ENCODE peak calls at places on chromosomes 6 and 20, in seven cellular contexts. J is WTC11, Z is endothelial cell, L is T-helper 1 cell, C is fibroblast of the aortic adventitia, K is RKO, E is COR-L47. G is an unnamed sample.

GRCh38 chr6:17845598-17845997 is 138.9 kb upstream of the NUP153 start:
- DNase-seq in C (no peak), J (no peak), E (no peak), K (no peak), Z (no peak), L (no peak), G (no peak)

GRCh38 chr6:16302721-16303552 is 64.5 kb downstream of the GMPR start:
- DNase-seq in Z (no peak), E (no peak), K (no peak), J (no peak), L (no peak), C (no peak), G (no peak)

GRCh38 chr6:148221580-148221979 is 121.1 kb upstream of the SASH1 start:
- DNase-seq in Z (no peak), J (no peak), L (no peak), C (no peak), E (no peak), K (no peak), G (no peak)

GRCh38 chr6:153231048-153231635 is 100.1 kb upstream of the RGS17 start:
- DNase-seq in J (peak), Z (peak), K (no peak), C (peak), L (no peak), E (peak), G (no peak)

GRCh38 chr20:38805958-38806854 is 709 bp downstream of the PPP1R16B start:
- DNase-seq in L (peak), C (no peak), J (peak), Z (peak), E (no peak), K (no peak), G (peak)

GRCh38 chr6:85418059-85418458 is 31.8 kb upstream of the NT5E start:
- DNase-seq in C (peak), Z (no peak), K (no peak), J (no peak), L (no peak), E (no peak), G (no peak)

GRCh38 chr6:124223596-124223995 is 419.9 kb downstream of the NKAIN2 start:
- DNase-seq in E (no peak), J (no peak), K (no peak), C (peak), L (no peak), Z (no peak), G (no peak)

GRCh38 chr6:148535976-148536375 is 193.3 kb downstream of the SASH1 start:
- DNase-seq in J (no peak), K (no peak), Z (no peak), L (no peak), E (no peak), C (peak), G (no peak)

GRCh38 chr6:129501401-129502051 is 208.5 kb downstream of the ARHGAP18 start:
- DNase-seq in L (no peak), C (peak), E (no peak), Z (no peak), K (peak), J (no peak), G (no peak)

GRCh38 chr6:29850011-29850553 is 22.5 kb downstream of the HLA-G start:
- DNase-seq in K (no peak), J (peak), L (no peak), E (no peak), Z (no peak), C (peak), G (no peak)

GRCh38 chr20:8757146-8757545 is 311.7 kb upstream of the PLCB4 start:
- DNase-seq in E (no peak), L (no peak), Z (no peak), J (no peak), C (peak), K (no peak), G (no peak)

GRCh38 chr6:136090929-136091328 is 159.2 kb downstream of the MTFR2 start:
- DNase-seq in E (no peak), K (no peak), J (no peak), Z (no peak), C (no peak), L (no peak), G (no peak)

GRCh38 chr6:44304282-44305199 is 8.6 kb downstream of the AARS2 start:
- DNase-seq in K (peak), E (no peak), L (peak), C (peak), Z (peak), J (peak), G (peak)

GRCh38 chr6:140609956-140610355 is 1235.5 kb upstream of the CITED2 start:
- DNase-seq in L (no peak), K (no peak), E (no peak), J (no peak), Z (no peak), C (peak), G (no peak)

GRCh38 chr6:135270676-135271536 is 89.8 kb downstream of the MYB start:
- DNase-seq in J (peak), Z (no peak), L (no peak), K (no peak), E (peak), C (no peak), G (no peak)

GRCh38 chr6:33950891-33951889 is 147.4 kb upstream of the MLN start:
- DNase-seq in K (no peak), Z (no peak), C (no peak), E (no peak), J (no peak), L (no peak), G (no peak)

GRCh38 chr6:152598858-152599537 is 38.2 kb downstream of the SYNE1 start:
- DNase-seq in Z (no peak), L (no peak), C (peak), E (no peak), J (no peak), K (no peak), G (no peak)

GRCh38 chr20:57040924-57041323 is 225.5 kb downstream of the BMP7 start:
- DNase-seq in J (no peak), K (no peak), C (no peak), Z (no peak), L (no peak), E (no peak), G (no peak)

GRCh38 chr20:49993301-49993751 is 10.5 kb downstream of the SNAI1 start:
- DNase-seq in Z (no peak), E (no peak), L (no peak), C (no peak), J (no peak), K (no peak), G (no peak)

GRCh38 chr20:63477944-63478343 is 5.5 kb upstream of the KCNQ2 start:
- DNase-seq in K (no peak), C (no peak), J (no peak), L (no peak), Z (no peak), E (no peak), G (no peak)

GRCh38 chr20:54650201-54650722 is 174.9 kb downstream of the DOK5 start:
- DNase-seq in J (no peak), L (no peak), E (no peak), C (peak), Z (no peak), K (peak), G (no peak)

GRCh38 chr6:37698264-37699137 is 818 bp upstream of the MDGA1 start:
- DNase-seq in Z (peak), C (no peak), E (no peak), J (peak), K (no peak), L (peak), G (peak)

GRCh38 chr20:32155017-32155965 is 45.8 kb downstream of the TM9SF4 start:
- DNase-seq in Z (peak), C (peak), L (no peak), E (peak), K (peak), J (peak), G (no peak)

GRCh38 chr6:22024973-22025467 is 271.8 kb downstream of the PRL start:
- DNase-seq in L (no peak), E (no peak), C (no peak), J (no peak), K (no peak), Z (no peak), G (no peak)

GRCh38 chr6:131948221-131948661 is 2.9 kb downstream of the CCN2 start:
- DNase-seq in L (no peak), J (no peak), E (no peak), C (peak), Z (no peak), K (no peak), G (no peak)

GRCh38 chr6:35468980-35469710 is 944 bp downstream of the RPL10A start:
- DNase-seq in L (no peak), J (no peak), K (no peak), Z (no peak), C (no peak), E (peak), G (no peak)